ENCODE peak calls at places on chromosomes 11 and 22, in four cellular contexts. K is mesenchymal stem cell, X is GM23248, E is ELR. Q is an unnamed sample.

GRCh38 chr11:1825039-1825740 is 9.6 kb upstream of the SYT8 start:
- DNase-seq in X (no peak), E (peak), K (peak), Q (no peak)

GRCh38 chr11:32870676-32871075 is 21.9 kb upstream of the QSER1 start:
- DNase-seq in E (peak), X (no peak), K (no peak), Q (no peak)

GRCh38 chr11:124670732-124671131 is 2.8 kb downstream of the SIAE start:
- DNase-seq in X (peak), K (no peak), E (no peak), Q (no peak)

GRCh38 chr11:19435306-19435989 is 194.7 kb upstream of the E2F8 start:
- DNase-seq in E (no peak), X (no peak), K (no peak), Q (no peak)

GRCh38 chr11:117431436-117431835 is 103.8 kb downstream of the CEP164 start:
- DNase-seq in X (no peak), E (no peak), K (no peak), Q (no peak)

GRCh38 chr11:12787847-12788246 is 113.6 kb downstream of the TEAD1 start:
- DNase-seq in X (peak), E (peak), K (peak), Q (no peak)

GRCh38 chr11:10749476-10749875 is 1.6 kb upstream of the CTR9 start:
- DNase-seq in E (no peak), X (no peak), K (no peak), Q (no peak)

GRCh38 chr22:45469573-45470383 is 32.9 kb upstream of the FBLN1 start:
- DNase-seq in K (no peak), E (no peak), X (peak), Q (no peak)

Q was measured in activated B cell treated with CpG ODN at 0.5 μM for 24 hours.